ENCODE peak calls at places on chromosomes 12 and 14, in six cellular contexts. E, K, A, M, T and J are unnamed samples.

GRCh38 chr14:56055521-56055920 is 62.7 kb upstream of the PELI2 start:
- DNase-seq in T (no peak), K (no peak), A (no peak), E (no peak), M (no peak), J (no peak)

GRCh38 chr14:71193663-71194062 is 286.4 kb downstream of the PCNX1 start:
- DNase-seq in T (no peak), K (no peak), E (no peak), M (no peak), A (no peak), J (no peak)

GRCh38 chr12:24222968-24223367 is 273.5 kb upstream of the SOX5 start:
- DNase-seq in M (no peak), E (no peak), T (no peak), K (peak), A (no peak), J (no peak)

GRCh38 chr12:29088611-29089219 is 60.4 kb upstream of the FAR2 start:
- DNase-seq in M (no peak), K (no peak), E (peak), T (no peak), A (no peak), J (peak)

GRCh38 chr12:111202237-111202592 is 166.7 kb downstream of the PHETA1 start:
- DNase-seq in E (no peak), K (no peak), T (no peak), A (no peak), M (no peak), J (no peak)

GRCh38 chr12:80509781-80510556 is 65.9 kb downstream of the PTPRQ start:
- DNase-seq in K (peak), T (no peak), M (no peak), A (no peak), E (no peak), J (no peak)

GRCh38 chr12:53336137-53336785 is at the start of gene SP7:
- DNase-seq in A (no peak), E (no peak), T (no peak), K (no peak), M (no peak), J (no peak)

GRCh38 chr14:106845286-106846087 is 1319.1 kb downstream of the TMEM121 start:
- DNase-seq in A (no peak), T (no peak), M (no peak), K (no peak), E (peak), J (peak)

GRCh38 chr12:124939428-124940142 is 25.1 kb upstream of the UBC start:
- DNase-seq in A (no peak), T (no peak), E (peak), M (peak), K (peak), J (peak)

GRCh38 chr12:96879301-96879700 is 27.8 kb upstream of the NEDD1 start:
- DNase-seq in A (no peak), K (no peak), M (no peak), T (no peak), E (no peak), J (no peak)

GRCh38 chr14:58878740-58879139 is 241.0 kb downstream of the DACT1 start:
- DNase-seq in M (no peak), E (no peak), A (no peak), T (no peak), K (no peak), J (no peak)

GRCh38 chr12:44334347-44334746 is 498.5 kb downstream of the TMEM117 start:
- DNase-seq in M (no peak), A (no peak), E (no peak), K (no peak), T (no peak), J (no peak)

GRCh38 chr14:65815127-65815526 is 402.6 kb downstream of the FUT8 start:
- DNase-seq in K (no peak), E (no peak), A (no peak), T (no peak), M (no peak), J (no peak)

GRCh38 chr12:85468356-85469157 is 188.5 kb downstream of the ALX1 start:
- DNase-seq in E (peak), A (no peak), M (no peak), K (peak), T (no peak), J (no peak)

GRCh38 chr12:31655792-31656191 is 3.7 kb upstream of the ETFBKMT start:
- DNase-seq in K (no peak), T (no peak), M (no peak), A (no peak), E (no peak), J (no peak)

GRCh38 chr12:115155665-115156645 is 472.0 kb upstream of the TBX3 start:
- DNase-seq in E (peak), T (no peak), A (no peak), M (no peak), K (peak), J (no peak)

GRCh38 chr12:5264006-5264405 is 167.9 kb upstream of the NTF3 start:
- DNase-seq in T (no peak), E (no peak), A (no peak), K (no peak), M (no peak), J (no peak)

GRCh38 chr12:26274441-26275312 is 79.3 kb downstream of the SSPN start:
- DNase-seq in K (peak), M (no peak), T (no peak), A (peak), E (peak), J (no peak)

GRCh38 chr12:64611430-64612286 is 1.4 kb downstream of the RASSF3 start:
- DNase-seq in M (peak), E (no peak), T (no peak), A (no peak), K (no peak), J (no peak)

GRCh38 chr12:71768900-71769299 is 14.2 kb downstream of the RAB21 start:
- DNase-seq in K (no peak), T (no peak), M (no peak), A (no peak), E (no peak), J (no peak)

DNA sequence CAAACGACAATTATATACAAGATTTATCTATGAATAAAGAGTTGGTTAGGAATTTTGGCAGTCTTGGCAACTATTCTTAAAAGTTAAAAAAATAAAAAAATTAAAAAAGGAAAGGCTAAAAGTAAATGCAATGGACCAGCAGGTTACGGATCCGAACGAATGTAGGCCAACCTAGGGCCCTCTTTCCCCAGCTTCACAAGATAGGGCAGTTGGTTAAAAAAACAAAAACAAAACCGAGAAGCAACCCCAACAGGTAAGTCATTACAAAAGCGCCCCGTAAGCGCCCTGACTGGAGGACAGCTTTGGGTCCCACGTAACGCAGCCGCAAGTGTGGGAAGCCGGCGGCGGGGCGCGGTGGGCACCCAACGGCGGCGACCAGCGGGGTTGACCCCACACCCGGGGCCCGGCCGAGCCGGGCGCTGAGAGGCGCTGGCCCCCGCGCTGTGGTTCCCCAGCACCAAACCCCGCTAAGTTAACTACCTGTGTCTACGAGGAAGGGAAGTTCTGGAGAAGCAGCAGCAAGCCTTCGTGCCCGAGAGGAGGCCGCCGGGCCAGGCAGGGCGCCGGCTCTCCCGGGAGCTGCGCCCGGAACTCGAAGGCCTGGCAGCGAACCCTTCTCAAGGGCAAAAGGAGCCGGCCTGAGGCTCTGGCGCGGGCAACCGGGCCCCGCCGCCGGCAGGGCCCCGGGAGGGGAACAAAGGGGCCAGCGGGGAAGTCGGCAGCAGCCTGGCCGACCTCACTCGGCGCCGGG is 882 bp downstream of the HECTD1 start:
- DNase-seq in E (no peak), K (no peak), T (no peak), M (peak), A (no peak), J (peak)
- H3K27ac ChIP-seq in E (peak), K (peak), T (peak), M (peak), A (peak), J (peak)

GRCh38 chr12:40996091-40996490 is 192.0 kb upstream of the PDZRN4 start:
- DNase-seq in M (no peak), K (no peak), E (no peak), T (no peak), A (no peak), J (no peak)

DNA sequence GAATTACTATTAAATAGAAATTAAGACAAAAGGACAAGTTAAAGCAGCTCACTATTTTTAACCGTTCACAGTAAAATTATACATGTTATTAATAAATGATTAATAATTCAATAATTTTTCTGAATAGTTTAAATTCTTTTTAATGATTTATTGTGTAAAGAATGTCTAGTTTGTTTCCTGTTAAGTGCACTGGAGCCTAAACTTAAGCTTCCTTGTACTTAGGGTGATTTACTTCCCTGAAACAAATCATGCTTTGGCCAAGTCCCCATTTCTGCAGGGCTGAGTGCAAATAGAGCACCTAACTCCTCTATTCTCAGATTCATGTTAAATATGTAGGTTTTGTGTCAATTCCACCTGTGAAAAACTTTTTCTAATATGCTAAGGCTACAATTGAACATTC is 188.9 kb upstream of the PDZRN4 start:
- DNase-seq in T (no peak), K (no peak), M (no peak), E (no peak), A (no peak), J (no peak)
- H3K27ac ChIP-seq in T (no peak), K (no peak), M (no peak), E (no peak), A (no peak), J (no peak)

GRCh38 chr12:3698218-3698974 is 54.5 kb downstream of the CRACR2A start:
- DNase-seq in E (no peak), M (no peak), K (peak), A (no peak), T (no peak), J (no peak)
- H3K27ac ChIP-seq in E (no peak), M (no peak), K (peak), A (no peak), T (no peak), J (no peak)

DNA sequence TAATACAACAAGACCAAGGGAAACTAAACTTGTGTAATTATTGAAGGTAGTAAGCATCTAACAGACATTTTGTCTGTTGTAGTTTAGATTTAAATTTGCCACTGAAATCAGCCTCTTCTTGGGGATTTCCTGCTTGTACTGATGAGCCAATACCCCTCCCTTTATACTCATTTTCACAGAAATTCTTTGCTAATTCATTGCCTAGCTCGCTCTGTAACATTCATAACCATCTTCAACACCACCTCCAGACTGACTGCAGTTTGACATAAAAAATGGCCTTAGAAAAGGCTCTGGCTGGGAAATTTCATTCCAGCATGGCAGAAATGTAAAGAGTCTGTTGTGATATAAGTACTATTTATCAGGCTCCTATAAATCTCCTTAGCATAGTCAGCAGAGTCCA is 109.7 kb upstream of the FLRT2 start:
- DNase-seq in M (no peak), T (no peak), A (no peak), E (no peak), K (no peak), J (no peak)
- H3K27ac ChIP-seq in M (no peak), T (no peak), A (no peak), E (no peak), K (no peak), J (no peak)

GRCh38 chr12:117854339-117855012 is 114.3 kb downstream of the KSR2 start:
- DNase-seq in T (no peak), E (peak), M (no peak), K (no peak), A (no peak), J (no peak)
- H3K27ac ChIP-seq in T (no peak), E (peak), M (no peak), K (no peak), A (no peak), J (no peak)